ENCODE peak calls at places on chromosome 4, in ten cellular contexts. F, D, V, W, B, R, U, M, N and X are unnamed samples.

GRCh38 chr4:128558896-128559669 is 250.4 kb upstream of the JADE1 start:
- DNase-seq in F (no peak), D (no peak), V (no peak), W (no peak), B (no peak), R (no peak), U (no peak), M (no peak), N (no peak), X (no peak)

GRCh38 chr4:113878718-113879117 is 100.7 kb downstream of the ARSJ start:
- DNase-seq in F (peak; percentile 30), D (no peak), V (no peak), W (no peak), B (no peak), R (peak; percentile 49), U (peak; percentile 5), M (no peak), N (no peak), X (peak; percentile 75)

GRCh38 chr4:20273793-20274192 is 22.1 kb downstream of the SLIT2 start:
- DNase-seq in F (peak; percentile 82), D (no peak), V (no peak), W (no peak), B (no peak), R (no peak), U (no peak), M (no peak), N (no peak), X (no peak)

GRCh38 chr4:152352645-152353116 is 183.2 kb downstream of the FBXW7 start:
- DNase-seq in F (peak; percentile 88), D (no peak), V (peak; percentile 40), W (no peak), B (peak; percentile 3), R (peak; percentile 95), U (peak; percentile 86), M (no peak), N (peak; percentile 4), X (peak; percentile 92)

GRCh38 chr4:15811703-15812325 is 33.7 kb downstream of the CD38 start:
- DNase-seq in F (no peak), D (no peak), V (no peak), W (no peak), B (no peak), R (no peak), U (no peak), M (no peak), N (no peak), X (no peak)

GRCh38 chr4:1241466-1241935 is 7.4 kb downstream of the CTBP1 start:
- DNase-seq in F (no peak), D (no peak), V (peak; percentile 31), W (no peak), B (peak; percentile 15), R (no peak), U (no peak), M (no peak), N (no peak), X (no peak)

GRCh38 chr4:117085185-117085701 is at the start of gene TRAM1L1:
- DNase-seq in F (peak; percentile 84), D (peak; percentile 74), V (peak; percentile 8), W (peak; percentile 52), B (peak; percentile 40), R (no peak), U (peak; percentile 21), M (peak; percentile 12), N (peak; percentile 17), X (peak; percentile 78)

GRCh38 chr4:64340243-64341110 is 68.8 kb downstream of the TECRL start:
- DNase-seq in F (no peak), D (no peak), V (no peak), W (no peak), B (no peak), R (no peak), U (no peak), M (no peak), N (no peak), X (no peak)

GRCh38 chr4:150960818-150961217 is 54.3 kb downstream of the LRBA start:
- DNase-seq in F (no peak), D (no peak), V (no peak), W (peak; percentile 68), B (peak; percentile 15), R (peak; percentile 50), U (no peak), M (peak; percentile 24), N (no peak), X (peak; percentile 15)

GRCh38 chr4:132827522-132827921 is 321.6 kb upstream of the PCDH10 start:
- DNase-seq in F (no peak), D (no peak), V (no peak), W (no peak), B (no peak), R (no peak), U (no peak), M (no peak), N (no peak), X (no peak)

GRCh38 chr4:155208258-155209054 is at the start of gene NPY2R:
- DNase-seq in F (no peak), D (peak; percentile 41), V (no peak), W (no peak), B (no peak), R (no peak), U (no peak), M (no peak), N (no peak), X (no peak)

GRCh38 chr4:186845137-186845842 is 121.6 kb upstream of the FAT1 start:
- DNase-seq in F (no peak), D (no peak), V (no peak), W (no peak), B (no peak), R (peak; percentile 52), U (no peak), M (no peak), N (no peak), X (peak; percentile 78)

GRCh38 chr4:53365121-53365485 is 758 bp downstream of the SCFD2 start:
- DNase-seq in F (no peak), D (no peak), V (no peak), W (no peak), B (no peak), R (peak; percentile 81), U (no peak), M (no peak), N (no peak), X (peak; percentile 14)

GRCh38 chr4:86757468-86757867 is 91.7 kb downstream of the SLC10A6 start:
- DNase-seq in F (peak; percentile 4), D (no peak), V (no peak), W (no peak), B (no peak), R (no peak), U (no peak), M (no peak), N (no peak), X (no peak)

GRCh38 chr4:80255374-80256095 is 10.9 kb upstream of the FGF5 start:
- DNase-seq in F (no peak), D (no peak), V (no peak), W (no peak), B (no peak), R (no peak), U (no peak), M (no peak), N (no peak), X (no peak)

GRCh38 chr4:2604614-2605013 is 68.2 kb downstream of the FAM193A start:
- DNase-seq in F (peak; percentile 7), D (no peak), V (no peak), W (no peak), B (no peak), R (no peak), U (no peak), M (no peak), N (no peak), X (no peak)